ENCODE peak calls at places on chromosomes 5 and 9, in nine cellular contexts. A is adrenal gland, X is Peyer's patch, S is stomach, V is IMR-90, N is A549, Z is suprapubic skin, E is HCT116, B is K562. D is an unnamed sample.

GRCh38 chr5:149937610-149938009 is 7.0 kb downstream of the PDE6A start:
- DNase-seq in A (no peak), X (no peak), S (no peak), V (no peak), N (no peak), Z (no peak), E (no peak), B (no peak), D (no peak)

GRCh38 chr5:149757186-149757950 is 27.3 kb downstream of the PPARGC1B start:
- DNase-seq in A (no peak), X (no peak), S (no peak), V (no peak), N (no peak), Z (no peak), E (no peak), B (no peak), D (no peak)

GRCh38 chr5:73126381-73126780 is 6.0 kb downstream of the TMEM171 start:
- DNase-seq in A (no peak), X (no peak), S (no peak), V (no peak), N (no peak), Z (no peak), E (no peak), B (no peak), D (no peak)

GRCh38 chr5:81768960-81769452 is 18.1 kb upstream of the SSBP2 start:
- DNase-seq in A (no peak), X (no peak), S (no peak), V (peak), N (peak), Z (no peak), E (peak), B (no peak), D (no peak)

GRCh38 chr5:138737494-138738265 is 15.5 kb upstream of the CTNNA1 start:
- DNase-seq in A (no peak), X (no peak), S (no peak), V (no peak), N (no peak), Z (no peak), E (no peak), B (no peak), D (no peak)

GRCh38 chr9:84254972-84255371 is 85.6 kb downstream of the SLC28A3 start:
- DNase-seq in A (no peak), X (no peak), S (peak), V (no peak), N (no peak), Z (no peak), E (no peak), B (no peak), D (peak)

GRCh38 chr5:5257761-5258160 is 117.6 kb downstream of the ADAMTS16 start:
- DNase-seq in A (no peak), X (no peak), S (no peak), V (no peak), N (no peak), Z (no peak), E (no peak), B (no peak), D (no peak)

GRCh38 chr5:120533581-120533980 is 69.5 kb downstream of the PRR16 start:
- DNase-seq in A (no peak), X (no peak), S (no peak), V (no peak), N (no peak), Z (no peak), E (no peak), B (no peak), D (no peak)

GRCh38 chr9:91751922-91752321 is 198.1 kb downstream of the ROR2 start:
- DNase-seq in A (no peak), X (no peak), S (no peak), V (peak), N (no peak), Z (no peak), E (no peak), B (no peak), D (no peak)

GRCh38 chr9:5633243-5633642 is 4.3 kb downstream of the RIC1 start:
- DNase-seq in A (no peak), X (no peak), S (no peak), V (peak), N (peak), Z (no peak), E (no peak), B (no peak), D (no peak)

GRCh38 chr9:97510797-97511761 is 9.6 kb downstream of the TMOD1 start:
- DNase-seq in A (peak), X (no peak), S (no peak), V (peak), N (no peak), Z (no peak), E (no peak), B (no peak), D (no peak)

GRCh38 chr9:89635816-89636215 is 31.0 kb downstream of the GADD45G start:
- DNase-seq in A (no peak), X (no peak), S (no peak), V (no peak), N (no peak), Z (no peak), E (no peak), B (no peak), D (peak)

GRCh38 chr5:133531178-133531577 is 81.2 kb downstream of the FSTL4 start:
- DNase-seq in A (no peak), X (no peak), S (no peak), V (no peak), N (no peak), Z (no peak), E (no peak), B (no peak), D (no peak)

GRCh38 chr9:71748280-71748743 is 20.0 kb downstream of the CEMIP2 start:
- DNase-seq in A (no peak), X (no peak), S (no peak), V (peak), N (no peak), Z (no peak), E (no peak), B (no peak), D (no peak)

GRCh38 chr5:72477644-72478043 is 29.6 kb downstream of the ZNF366 start:
- DNase-seq in A (no peak), X (no peak), S (no peak), V (peak), N (no peak), Z (no peak), E (no peak), B (no peak), D (no peak)

GRCh38 chr9:12988259-12988658 is 213.4 kb downstream of the LURAP1L start:
- DNase-seq in A (no peak), X (no peak), S (no peak), V (no peak), N (no peak), Z (no peak), E (no peak), B (no peak), D (no peak)

GRCh38 chr5:89262030-89262429 is 379.0 kb upstream of the MEF2C start:
- DNase-seq in A (no peak), X (no peak), S (no peak), V (no peak), N (no peak), Z (no peak), E (no peak), B (no peak), D (no peak)

GRCh38 chr9:87128844-87129493 is 181.7 kb upstream of the GAS1 start:
- DNase-seq in A (no peak), X (no peak), S (no peak), V (no peak), N (no peak), Z (no peak), E (no peak), B (no peak), D (no peak)

GRCh38 chr5:174514983-174515394 is 209.4 kb upstream of the MSX2 start:
- DNase-seq in A (no peak), X (peak), S (no peak), V (no peak), N (no peak), Z (no peak), E (no peak), B (no peak), D (no peak)

GRCh38 chr5:136730426-136730825 is 365.1 kb upstream of the TRPC7 start:
- DNase-seq in A (no peak), X (no peak), S (no peak), V (no peak), N (no peak), Z (no peak), E (no peak), B (no peak), D (no peak)

GRCh38 chr5:39578887-39579497 is 154.2 kb upstream of the DAB2 start:
- DNase-seq in A (no peak), X (no peak), S (no peak), V (peak), N (no peak), Z (no peak), E (peak), B (no peak), D (no peak)

GRCh38 chr5:2883771-2884170 is 132.3 kb upstream of the IRX2 start:
- DNase-seq in A (no peak), X (no peak), S (peak), V (no peak), N (no peak), Z (peak), E (no peak), B (no peak), D (no peak)

GRCh38 chr5:72152506-72152905 is 45.2 kb downstream of the MAP1B start:
- DNase-seq in A (no peak), X (no peak), S (no peak), V (peak), N (no peak), Z (no peak), E (no peak), B (no peak), D (no peak)

GRCh38 chr9:128251701-128252100 is 24.1 kb downstream of the GOLGA2 start:
- DNase-seq in A (no peak), X (no peak), S (no peak), V (no peak), N (no peak), Z (no peak), E (no peak), B (no peak), D (no peak)

GRCh38 chr9:123044556-123044955 is 11.1 kb downstream of the GPR21 start:
- DNase-seq in A (no peak), X (no peak), S (no peak), V (peak), N (no peak), Z (no peak), E (no peak), B (no peak), D (no peak)

GRCh38 chr9:69089491-69089890 is 53.9 kb downstream of the FXN start:
- DNase-seq in A (no peak), X (no peak), S (no peak), V (no peak), N (no peak), Z (no peak), E (no peak), B (no peak), D (no peak)

GRCh38 chr9:117375956-117376355 is 38.9 kb downstream of the ASTN2 start:
- DNase-seq in A (no peak), X (no peak), S (no peak), V (no peak), N (no peak), Z (no peak), E (no peak), B (no peak), D (no peak)

GRCh38 chr5:92409131-92409530 is 1026.0 kb upstream of the ARRDC3 start:
- DNase-seq in A (no peak), X (no peak), S (no peak), V (no peak), N (no peak), Z (no peak), E (no peak), B (no peak), D (no peak)

GRCh38 chr5:38497946-38498345 is 58.5 kb downstream of the LIFR start:
- DNase-seq in A (no peak), X (no peak), S (no peak), V (peak), N (no peak), Z (no peak), E (peak), B (no peak), D (no peak)

GRCh38 chr9:111456536-111456935 is 27.6 kb downstream of the ECPAS start:
- DNase-seq in A (no peak), X (no peak), S (no peak), V (no peak), N (no peak), Z (no peak), E (no peak), B (no peak), D (no peak)

GRCh38 chr9:128911529-128912035 is 9.2 kb upstream of the PHYHD1 start:
- DNase-seq in A (no peak), X (no peak), S (no peak), V (peak), N (peak), Z (no peak), E (no peak), B (peak), D (peak)

GRCh38 chr9:122005597-122005996 is 87.5 kb downstream of the TTLL11 start:
- DNase-seq in A (no peak), X (no peak), S (no peak), V (peak), N (peak), Z (no peak), E (no peak), B (no peak), D (no peak)

GRCh38 chr5:43155394-43156096 is 34.8 kb downstream of the ZNF131 start:
- DNase-seq in A (no peak), X (no peak), S (no peak), V (no peak), N (no peak), Z (no peak), E (no peak), B (no peak), D (no peak)

GRCh38 chr9:134914501-134914834 is 3.2 kb downstream of the FCN1 start:
- DNase-seq in A (no peak), X (no peak), S (no peak), V (no peak), N (no peak), Z (no peak), E (no peak), B (no peak), D (no peak)

GRCh38 chr9:128637656-128638055 is 19.0 kb downstream of the DYNC2I2 start:
- DNase-seq in A (no peak), X (no peak), S (no peak), V (peak), N (no peak), Z (no peak), E (no peak), B (no peak), D (no peak)

GRCh38 chr9:81705578-81705977 is 16.2 kb upstream of the TLE1 start:
- DNase-seq in A (no peak), X (no peak), S (no peak), V (no peak), N (no peak), Z (no peak), E (no peak), B (no peak), D (no peak)
- H3K4me3 ChIP-seq in A (no peak), X (no peak), S (no peak), V (no peak), N (no peak), Z (no peak), E (no peak), B (no peak), D (no peak)

GRCh38 chr5:44900273-44900954 is 91.7 kb downstream of the MRPS30 start:
- DNase-seq in A (no peak), X (no peak), S (no peak), V (no peak), N (no peak), Z (no peak), E (no peak), B (no peak), D (no peak)
- TF ChIP-seq POLR2A in A (no peak), X (no peak), S (no peak), V (no peak), N (no peak), Z (no peak), E (no peak), B (no peak), D (no peak)

DNA sequence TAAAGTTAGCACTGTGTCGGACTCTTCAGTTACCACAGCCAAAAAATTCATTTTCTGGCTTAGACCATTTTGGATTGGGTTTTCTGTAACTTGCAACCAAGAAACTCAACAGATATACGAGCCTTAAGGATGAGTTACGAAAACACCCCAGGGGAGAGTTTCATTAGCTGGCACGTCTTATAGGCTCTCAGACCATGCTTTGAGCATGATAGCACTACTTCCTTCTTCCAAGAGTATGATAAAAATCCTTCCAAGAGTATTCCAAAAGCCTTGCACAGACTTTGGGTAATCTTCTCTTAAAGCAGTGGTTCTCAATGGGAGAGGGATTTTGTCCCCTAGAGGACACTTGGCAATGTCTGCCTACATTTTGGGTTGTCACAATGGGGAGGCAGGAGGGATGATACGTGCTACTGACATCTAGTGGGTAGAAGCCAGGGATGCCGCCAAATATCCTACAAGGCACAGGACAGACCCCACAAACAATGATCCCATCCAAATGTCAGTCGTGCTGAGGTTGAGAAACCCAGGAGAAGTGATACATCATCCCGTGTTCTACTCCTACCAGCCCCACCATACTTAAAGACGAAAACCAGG is 64.8 kb downstream of the SMIM23 start:
- DNase-seq in A (no peak), X (no peak), S (no peak), V (no peak), N (peak), Z (no peak), E (peak), B (no peak), D (no peak)
- TF ChIP-seq CTCF in A (no peak), X (no peak), S (no peak), V (peak), N (peak), Z (no peak), E (peak), B (peak), D (no peak)

GRCh38 chr5:16179511-16179935 is at the start of gene MARCHF11:
- DNase-seq in A (no peak), X (no peak), S (no peak), V (no peak), N (no peak), Z (no peak), E (no peak), B (no peak), D (no peak)
- H3K4me3 ChIP-seq in A (no peak), X (no peak), S (peak), V (peak), N (no peak), Z (peak), E (no peak), B (no peak), D (no peak)

D was measured in body of pancreas.